ENCODE peak calls at places on chromosomes 7 and 10, in four cellular contexts. Z is epithelial cell of proximal tubule; V is activated CD8-positive, alpha-beta T cell treated with anti-CD3 and anti-CD28 coated beads for 36 hours; W is lung. F is an unnamed sample.

GRCh38 chr10:80464557-80465466 is 10.7 kb downstream of the TSPAN14 start:
- DNase-seq in W (no peak), V (peak; percentile 60), Z (no peak), F (no peak)

GRCh38 chr10:133258066-133258817 is 18.4 kb downstream of the ADAM8 start:
- DNase-seq in V (peak; percentile 69), Z (no peak), W (peak; percentile 69), F (no peak)

GRCh38 chr7:17274551-17275245 is 23.8 kb upstream of the AHR start:
- DNase-seq in W (no peak), Z (no peak), V (peak; percentile 61), F (no peak)

GRCh38 chr7:135742371-135742770 is 6.2 kb downstream of the FAM180A start:
- DNase-seq in V (no peak), W (no peak), Z (no peak), F (no peak)

GRCh38 chr7:146090023-146090645 is 26.5 kb upstream of the CNTNAP2 start:
- DNase-seq in V (peak; percentile 6), Z (peak; percentile 10), W (no peak), F (peak; percentile 44)

GRCh38 chr10:12389154-12389734 is 39.9 kb downstream of the CAMK1D start:
- DNase-seq in Z (no peak), W (peak; percentile 58), V (no peak), F (no peak)

GRCh38 chr7:29345590-29345989 is 151.0 kb downstream of the CHN2 start:
- DNase-seq in Z (no peak), W (no peak), V (peak; percentile 52), F (no peak)

GRCh38 chr10:130715686-130716670 is 579.8 kb downstream of the GLRX3 start:
- DNase-seq in Z (no peak), V (no peak), W (no peak), F (no peak)

GRCh38 chr7:55413442-55413841 is 48.3 kb downstream of the LANCL2 start:
- DNase-seq in Z (no peak), W (no peak), V (no peak), F (no peak)

GRCh38 chr10:42690449-42691360 is 52.3 kb upstream of the ZNF33B start:
- DNase-seq in W (no peak), Z (no peak), V (no peak), F (no peak)
- TF ChIP-seq CTCF in W (no peak), Z (no peak), V (no peak), F (no peak)

GRCh38 chr10:51892965-51893658 is 193.7 kb upstream of the CSTF2T start:
- DNase-seq in Z (no peak), V (peak; percentile 2), W (no peak), F (no peak)
- TF ChIP-seq CTCF in Z (peak; percentile 41), V (peak; percentile 17), W (no peak), F (peak; percentile 42)

GRCh38 chr10:75924309-75924920 is 493.0 kb downstream of the LRMDA start:
- DNase-seq in V (no peak), Z (no peak), W (no peak), F (no peak)

GRCh38 chr10:75929630-75930161 is 498.3 kb downstream of the LRMDA start:
- DNase-seq in Z (no peak), W (no peak), V (no peak), F (no peak)

GRCh38 chr10:75925999-75926398 is 494.6 kb downstream of the LRMDA start:
- DNase-seq in W (no peak), Z (no peak), V (no peak), F (no peak)

GRCh38 chr10:75922435-75922834 is 491.0 kb downstream of the LRMDA start:
- DNase-seq in Z (no peak), V (no peak), W (no peak), F (no peak)

GRCh38 chr10:75926763-75927162 is 495.3 kb downstream of the LRMDA start:
- DNase-seq in V (peak; percentile 8), W (peak; percentile 37), Z (no peak), F (no peak)
- TF ChIP-seq CTCF in V (no peak), W (no peak), Z (no peak), F (no peak)

DNA sequence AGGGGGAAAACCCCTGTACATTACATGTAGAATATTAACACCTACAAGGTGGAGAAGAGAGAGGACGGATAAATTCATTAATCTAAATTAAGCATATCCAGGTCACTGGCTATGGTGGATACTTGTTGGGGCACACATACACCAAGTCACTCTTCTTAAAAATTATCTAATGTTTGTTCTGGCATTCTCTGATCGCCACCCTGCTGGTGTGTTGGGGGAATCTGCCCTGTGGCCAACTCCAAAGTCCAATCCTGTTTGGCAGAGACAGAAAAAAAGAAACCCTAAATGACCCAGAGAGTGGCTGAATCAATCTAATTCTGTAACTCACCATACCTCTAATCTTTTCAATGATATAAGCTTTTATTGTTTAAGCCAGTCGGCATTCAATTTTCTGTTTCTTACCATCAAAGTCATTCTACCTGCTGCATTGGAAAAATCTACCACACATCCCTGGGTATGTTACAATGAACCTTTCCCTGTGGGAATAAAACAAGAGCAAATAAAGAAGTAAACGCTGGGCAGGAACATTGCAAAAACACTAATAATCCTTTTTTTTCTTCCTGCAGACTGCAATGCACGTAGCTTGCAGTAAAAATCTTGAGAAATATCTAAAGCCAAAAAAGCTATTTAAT is 34.2 kb downstream of the ELMO1 start:
- DNase-seq in V (no peak), W (no peak), Z (no peak), F (no peak)
- TF ChIP-seq CTCF in V (no peak), W (no peak), Z (no peak), F (no peak)